ENCODE peak calls at places on chromosomes 13 and 19, in seven cellular contexts. One of them, this sample, is unnamed.

GRCh38 chr19:2551864-2552185 is 75.9 kb downstream of the GADD45B start:
- DNase-seq in naive thymus-derived CD8-positive, alpha-beta T cell: no peak
- DNase-seq in non-pigmented ciliary epithelial cell: no peak
- DNase-seq in CD8-positive, alpha-beta memory T cell: no peak
- DNase-seq in tibial nerve: no peak
- DNase-seq in fibroblast of mammary gland: no peak
- DNase-seq in iris pigment epithelial cell: no peak
- DNase-seq in this sample: no peak

GRCh38 chr13:110116072-110116487 is 190.9 kb downstream of the COL4A1 start:
- DNase-seq in iris pigment epithelial cell: peak; percentile 76
- DNase-seq in CD8-positive, alpha-beta memory T cell: no peak
- DNase-seq in tibial nerve: peak; percentile 44
- DNase-seq in non-pigmented ciliary epithelial cell: no peak
- DNase-seq in naive thymus-derived CD8-positive, alpha-beta T cell: no peak
- DNase-seq in fibroblast of mammary gland: peak; percentile 79
- DNase-seq in this sample: no peak

GRCh38 chr19:4495471-4495870 is 22.8 kb downstream of the PLIN4 start:
- DNase-seq in iris pigment epithelial cell: no peak
- DNase-seq in CD8-positive, alpha-beta memory T cell: no peak
- DNase-seq in non-pigmented ciliary epithelial cell: no peak
- DNase-seq in fibroblast of mammary gland: no peak
- DNase-seq in naive thymus-derived CD8-positive, alpha-beta T cell: no peak
- DNase-seq in tibial nerve: no peak
- DNase-seq in this sample: no peak

GRCh38 chr13:106503730-106504129 is 31.7 kb downstream of the EFNB2 start:
- DNase-seq in non-pigmented ciliary epithelial cell: no peak
- DNase-seq in fibroblast of mammary gland: no peak
- DNase-seq in CD8-positive, alpha-beta memory T cell: no peak
- DNase-seq in naive thymus-derived CD8-positive, alpha-beta T cell: no peak
- DNase-seq in iris pigment epithelial cell: no peak
- DNase-seq in tibial nerve: no peak
- DNase-seq in this sample: no peak

GRCh38 chr19:39372047-39372802 is 18.7 kb downstream of the PAF1 start:
- DNase-seq in tibial nerve: peak; percentile 87
- DNase-seq in non-pigmented ciliary epithelial cell: peak; percentile 68
- DNase-seq in iris pigment epithelial cell: peak; percentile 93
- DNase-seq in naive thymus-derived CD8-positive, alpha-beta T cell: no peak
- DNase-seq in CD8-positive, alpha-beta memory T cell: no peak
- DNase-seq in fibroblast of mammary gland: peak; percentile 95
- DNase-seq in this sample: no peak

GRCh38 chr13:38202730-38203129 is 146.9 kb upstream of the UFM1 start:
- DNase-seq in iris pigment epithelial cell: peak; percentile 49
- DNase-seq in fibroblast of mammary gland: peak; percentile 74
- DNase-seq in non-pigmented ciliary epithelial cell: no peak
- DNase-seq in naive thymus-derived CD8-positive, alpha-beta T cell: no peak
- DNase-seq in tibial nerve: no peak
- DNase-seq in CD8-positive, alpha-beta memory T cell: no peak
- DNase-seq in this sample: no peak

GRCh38 chr19:16190736-16191135 is 5.5 kb downstream of the FAM32A start:
- DNase-seq in fibroblast of mammary gland: no peak
- DNase-seq in non-pigmented ciliary epithelial cell: no peak
- DNase-seq in naive thymus-derived CD8-positive, alpha-beta T cell: no peak
- DNase-seq in CD8-positive, alpha-beta memory T cell: no peak
- DNase-seq in tibial nerve: no peak
- DNase-seq in iris pigment epithelial cell: no peak
- DNase-seq in this sample: no peak

GRCh38 chr19:15962319-15962718 is 13.5 kb downstream of the OR10H4 start:
- DNase-seq in non-pigmented ciliary epithelial cell: no peak
- DNase-seq in naive thymus-derived CD8-positive, alpha-beta T cell: no peak
- DNase-seq in tibial nerve: no peak
- DNase-seq in CD8-positive, alpha-beta memory T cell: no peak
- DNase-seq in fibroblast of mammary gland: no peak
- DNase-seq in iris pigment epithelial cell: no peak
- DNase-seq in this sample: no peak

GRCh38 chr13:59837101-59837500 is 326.6 kb downstream of the DIAPH3 start:
- DNase-seq in CD8-positive, alpha-beta memory T cell: no peak
- DNase-seq in naive thymus-derived CD8-positive, alpha-beta T cell: no peak
- DNase-seq in non-pigmented ciliary epithelial cell: no peak
- DNase-seq in tibial nerve: no peak
- DNase-seq in iris pigment epithelial cell: no peak
- DNase-seq in fibroblast of mammary gland: no peak
- DNase-seq in this sample: no peak

This sample was measured in esophagus squamous epithelium.